ENCODE peak calls at places on chromosomes 1 and 21, in eight cellular contexts. R, E, Z, J, S, K, D and P are unnamed samples.

GRCh38 chr21:38807481-38807880 is 1.8 kb downstream of the ETS2 start:
- DNase-seq in R (no peak), Z (no peak), S (no peak), J (no peak), K (no peak), E (no peak), D (no peak), P (no peak)

GRCh38 chr1:8818325-8818775 is 910 bp upstream of the RERE start:
- DNase-seq in Z (no peak), S (no peak), E (peak), R (no peak), D (peak), J (no peak), K (no peak), P (no peak)

GRCh38 chr1:112358061-112358770 is 37.8 kb upstream of the CTTNBP2NL start:
- DNase-seq in Z (no peak), D (no peak), J (no peak), S (no peak), K (no peak), E (no peak), R (no peak), P (no peak)

GRCh38 chr1:28913786-28914227 is 562 bp upstream of the EPB41 start:
- DNase-seq in D (no peak), R (no peak), K (no peak), S (no peak), Z (no peak), J (no peak), E (no peak), P (no peak)

GRCh38 chr21:42315296-42315891 is at the start of gene TFF3:
- DNase-seq in J (no peak), Z (no peak), R (peak), K (no peak), D (no peak), S (no peak), E (peak), P (no peak)

GRCh38 chr1:7890853-7891252 is 38.0 kb upstream of the UTS2 start:
- DNase-seq in K (no peak), J (no peak), R (no peak), D (no peak), E (no peak), Z (no peak), S (no peak), P (no peak)

GRCh38 chr1:30123896-30124295 is 599.5 kb downstream of the MATN1 start:
- DNase-seq in D (no peak), R (no peak), E (no peak), J (no peak), Z (no peak), S (no peak), K (no peak), P (peak)

GRCh38 chr1:167297222-167298214 is 76.8 kb downstream of the POU2F1 start:
- DNase-seq in J (no peak), S (no peak), D (no peak), K (no peak), E (no peak), R (no peak), Z (no peak), P (no peak)

GRCh38 chr21:17903029-17903806 is 84.1 kb upstream of the C21orf91 start:
- DNase-seq in S (no peak), J (no peak), D (peak), Z (no peak), K (no peak), E (peak), R (peak), P (no peak)

GRCh38 chr1:14413809-14414208 is 184.7 kb upstream of the KAZN start:
- DNase-seq in E (no peak), S (no peak), R (no peak), D (peak), J (no peak), K (no peak), Z (no peak), P (no peak)

GRCh38 chr1:185439727-185440415 is 122.8 kb upstream of the IVNS1ABP start:
- DNase-seq in R (no peak), K (no peak), E (no peak), S (no peak), D (no peak), Z (no peak), J (no peak), P (no peak)

GRCh38 chr1:9824702-9825089 is 931 bp upstream of the CLSTN1 start:
- DNase-seq in S (no peak), E (no peak), R (no peak), D (no peak), J (no peak), K (no peak), Z (no peak), P (no peak)

GRCh38 chr1:186206046-186206564 is 168.9 kb downstream of the TPR start:
- DNase-seq in Z (no peak), K (no peak), J (no peak), R (no peak), S (no peak), E (no peak), D (no peak), P (no peak)

GRCh38 chr1:248055261-248055660 is 8.6 kb downstream of the OR2L3 start:
- DNase-seq in D (no peak), R (no peak), E (no peak), J (no peak), Z (no peak), S (no peak), K (no peak), P (no peak)